ENCODE peak calls at places on chromosomes 12 and 14, in ten cellular contexts. B is D341Med; P is cortex of kidney; J is Right ventricle myocardium superior; O is hypothalamus; D is central memory CD4-positive, alpha-beta T cell; H is activated naive CD4-positive, alpha-beta T cell treated with Interleukin-2 at 50 U/mL for 16 hours; W is naive B cell; L is H9; S is ELF-1. T is an unnamed sample.

GRCh38 chr12:113222730-113223531 is 1.7 kb downstream of the TPCN1 start:
- DNase-seq in W (peak; percentile 12), H (peak; percentile 10), B (no peak), D (peak; percentile 25), S (no peak), P (no peak), O (peak; percentile 17), J (peak; percentile 78), L (no peak), T (peak; percentile 91)

GRCh38 chr12:84348582-84348981 is 564.0 kb downstream of the SLC6A15 start:
- DNase-seq in S (no peak), L (no peak), O (no peak), H (no peak), J (no peak), P (no peak), W (no peak), B (no peak), D (no peak), T (no peak)

GRCh38 chr12:23757541-23757962 is 191.9 kb downstream of the SOX5 start:
- DNase-seq in P (no peak), D (no peak), H (no peak), L (peak; percentile 43), O (no peak), S (peak; percentile 89), J (no peak), B (no peak), W (no peak), T (no peak)

GRCh38 chr12:47077206-47078085 is 2.0 kb upstream of the PCED1B start:
- DNase-seq in O (no peak), H (no peak), D (no peak), J (no peak), B (no peak), W (no peak), P (no peak), S (no peak), L (no peak), T (no peak)

GRCh38 chr14:104395941-104396681 is 183.5 kb upstream of the C14orf180 start:
- DNase-seq in S (no peak), H (no peak), W (no peak), B (no peak), O (no peak), J (no peak), D (no peak), L (peak; percentile 28), P (no peak), T (no peak)

GRCh38 chr12:22525426-22525825 is 18.9 kb downstream of the C2CD5 start:
- DNase-seq in P (no peak), S (no peak), D (no peak), H (no peak), W (no peak), O (no peak), J (no peak), B (no peak), L (no peak), T (no peak)

GRCh38 chr12:49331360-49332222 is 5.4 kb downstream of the C1QL4 start:
- DNase-seq in B (peak; percentile 78), D (no peak), W (no peak), H (no peak), P (no peak), L (peak; percentile 80), S (peak; percentile 86), J (peak; percentile 68), O (peak; percentile 24), T (peak; percentile 81)

GRCh38 chr14:95269493-95269892 is 50.2 kb downstream of the CLMN start:
- DNase-seq in W (no peak), S (no peak), O (no peak), H (no peak), B (no peak), P (no peak), L (no peak), D (no peak), J (no peak), T (no peak)

GRCh38 chr14:89899917-89900680 is 54.4 kb downstream of the EFCAB11 start:
- DNase-seq in L (no peak), H (no peak), D (no peak), J (no peak), B (peak; percentile 44), P (no peak), O (no peak), W (peak; percentile 13), S (no peak), T (no peak)

T was measured in sigmoid colon.